ENCODE peak calls at places on chromosomes 7 and 10, in six cellular contexts. J is A673; U is activated CD4-positive, alpha-beta T cell treated with anti-CD3 and anti-CD28 coated beads for 36 hours; H is pancreas; S is ovary; G is stimulated activated CD8-positive, alpha-beta memory T cell treated with anti-CD3 and anti-CD28 coated beads, Interleukin-7, amount 100 ng/mL, for 24 hours. I is an unnamed sample.
A peak's percentile ranks its signal among the peaks of the same experiment; 100 is the strongest.

GRCh38 chr7:67631496-67631895 is 634.9 kb downstream of the TYW1 start:
- DNase-seq in J (no peak), G (no peak), S (peak; percentile 20), U (no peak), H (no peak), I (no peak)

GRCh38 chr7:131105294-131105802 is 222.3 kb upstream of the MKLN1 start:
- DNase-seq in U (no peak), S (no peak), H (no peak), G (no peak), J (no peak), I (no peak)

GRCh38 chr7:94276046-94276445 is 118.6 kb upstream of the COL1A2 start:
- DNase-seq in J (peak; percentile 11), U (no peak), H (no peak), S (no peak), G (no peak), I (no peak)

GRCh38 chr7:7911339-7911738 is 57.3 kb upstream of the GLCCI1 start:
- DNase-seq in J (no peak), U (no peak), G (no peak), H (no peak), S (no peak), I (no peak)

GRCh38 chr10:71719464-71720303 is at the start of gene C10orf105:
- DNase-seq in U (no peak), G (no peak), S (no peak), J (no peak), H (no peak), I (no peak)

GRCh38 chr10:75014516-75015230 is 96.8 kb upstream of the SAMD8 start:
- DNase-seq in G (no peak), S (no peak), H (no peak), U (no peak), J (no peak), I (no peak)

GRCh38 chr10:5668429-5668828 is 2.0 kb upstream of the ASB13 start:
- DNase-seq in U (no peak), S (no peak), G (no peak), H (no peak), J (no peak), I (no peak)

GRCh38 chr10:126872768-126873167 is 32.5 kb upstream of the DOCK1 start:
- DNase-seq in U (no peak), G (no peak), S (no peak), H (no peak), J (peak; percentile 60), I (no peak)

GRCh38 chr10:30639946-30640786 is 10.6 kb upstream of the LYZL2 start:
- DNase-seq in H (no peak), G (no peak), S (no peak), U (no peak), J (peak; percentile 70), I (no peak)

GRCh38 chr7:99128076-99128950 is 15.6 kb downstream of the SMURF1 start:
- DNase-seq in U (no peak), J (no peak), G (no peak), S (no peak), H (no peak), I (no peak)

GRCh38 chr7:111708072-111708471 is 145.8 kb upstream of the IMMP2L start:
- DNase-seq in G (no peak), H (no peak), U (no peak), J (no peak), S (no peak), I (no peak)

GRCh38 chr7:72435366-72435765 is 23.2 kb upstream of the CALN1 start:
- DNase-seq in J (no peak), U (no peak), S (no peak), G (no peak), H (no peak), I (no peak)

GRCh38 chr7:16066805-16067459 is 354.4 kb downstream of the CRPPA start:
- DNase-seq in S (no peak), J (no peak), G (no peak), H (no peak), U (no peak), I (no peak)

GRCh38 chr10:27369832-27370231 is 129.2 kb upstream of the ACBD5 start:
- DNase-seq in U (no peak), H (no peak), S (no peak), J (peak; percentile 12), G (no peak), I (no peak)

GRCh38 chr7:135111379-135111778 is 36.5 kb upstream of the TMEM140 start:
- DNase-seq in S (no peak), G (no peak), U (no peak), H (no peak), J (no peak), I (no peak)

GRCh38 chr10:90920986-90921643 is at the start of gene ANKRD1:
- DNase-seq in H (no peak), S (no peak), U (no peak), G (no peak), J (peak; percentile 41), I (no peak)

GRCh38 chr10:110208614-110209398 is 1.4 kb downstream of the MXI1 start:
- DNase-seq in S (peak; percentile 61), U (peak; percentile 51), J (peak; percentile 60), H (peak; percentile 73), G (no peak), I (no peak)

GRCh38 chr10:104472957-104473745 is 119.5 kb downstream of the CFAP58 start:
- DNase-seq in G (no peak), H (no peak), S (no peak), U (no peak), J (no peak), I (no peak)

GRCh38 chr10:50343702-50344331 is 92.5 kb upstream of the ASAH2 start:
- DNase-seq in S (no peak), J (no peak), U (no peak), H (no peak), G (no peak), I (no peak)

GRCh38 chr10:15120523-15120922 is 23.4 kb downstream of the RPP38 start:
- DNase-seq in J (no peak), H (no peak), S (no peak), U (no peak), G (no peak), I (no peak)

GRCh38 chr10:86308056-86308455 is 58.5 kb downstream of the GRID1 start:
- DNase-seq in J (no peak), G (no peak), H (no peak), U (no peak), S (no peak), I (no peak)

GRCh38 chr10:78991187-78991586 is 77.6 kb upstream of the ZMIZ1 start:
- DNase-seq in S (no peak), U (no peak), J (no peak), H (no peak), G (no peak), I (no peak)

GRCh38 chr10:71990706-71991269 is 26.6 kb downstream of the CHST3 start:
- DNase-seq in U (no peak), S (no peak), G (no peak), J (no peak), H (no peak), I (no peak)

GRCh38 chr7:83957333-83957732 is 237.3 kb downstream of the SEMA3A start:
- DNase-seq in U (no peak), G (no peak), H (no peak), S (no peak), J (peak; percentile 28), I (no peak)

GRCh38 chr10:3808689-3809199 is 23.7 kb upstream of the KLF6 start:
- DNase-seq in S (no peak), G (no peak), J (no peak), U (no peak), H (no peak), I (no peak)

GRCh38 chr10:74206727-74207126 is 55.7 kb downstream of the ADK start:
- DNase-seq in G (no peak), S (no peak), U (no peak), J (no peak), H (peak; percentile 63), I (no peak)